ENCODE peak calls at places on chromosomes 4 and X, in five cellular contexts. A is H9, I is mesenchymal stem cell, B is IMR-90, R is H1. X is an unnamed sample.

GRCh38 chr4:42280327-42281095 is 116.8 kb upstream of the SHISA3 start:
- DNase-seq in A (no peak), I (peak; percentile 19), B (peak; percentile 21), R (no peak), X (no peak)

GRCh38 chr4:151820004-151820403 is 59.2 kb upstream of the GATB start:
- DNase-seq in A (no peak), I (no peak), B (no peak), R (no peak), X (no peak)

GRCh38 chr4:139609647-139610046 is 53.6 kb upstream of the SETD7 start:
- DNase-seq in A (no peak), I (peak; percentile 70), B (peak; percentile 83), R (no peak), X (no peak)

GRCh38 chrX:154401045-154401799 is 3.0 kb downstream of the RPL10 start:
- DNase-seq in A (peak; percentile 66), I (peak; percentile 70), B (peak; percentile 37), R (no peak), X (no peak)

GRCh38 chr4:25865586-25865985 is 2.8 kb upstream of the SEL1L3 start:
- DNase-seq in A (peak; percentile 72), I (no peak), B (no peak), R (peak; percentile 27), X (no peak)

GRCh38 chrX:149060921-149061320 is 444.2 kb downstream of the IDS start:
- DNase-seq in A (no peak), I (peak; percentile 2), B (no peak), R (no peak), X (no peak)

GRCh38 chrX:46180258-46180687 is 364.9 kb downstream of the ZNF674 start:
- DNase-seq in A (no peak), I (peak; percentile 60), B (peak; percentile 47), R (no peak), X (peak; percentile 0)

GRCh38 chrX:50838820-50839600 is 25.0 kb upstream of the SHROOM4 start:
- DNase-seq in A (no peak), I (no peak), B (no peak), R (no peak), X (no peak)

GRCh38 chrX:77918568-77918967 is 8.1 kb downstream of the ATP7A start:
- DNase-seq in A (no peak), I (no peak), B (peak; percentile 15), R (no peak), X (no peak)

GRCh38 chr4:184510431-184510830 is 36.1 kb upstream of the IRF2 start:
- DNase-seq in A (no peak), I (no peak), B (no peak), R (no peak), X (no peak)

GRCh38 chr4:7041851-7042696 is 1.1 kb upstream of the TADA2B start:
- DNase-seq in A (peak; percentile 56), I (no peak), B (peak; percentile 55), R (no peak), X (no peak)

GRCh38 chr4:48518143-48518542 is 28.1 kb downstream of the ZAR1 start:
- DNase-seq in A (no peak), I (peak; percentile 7), B (peak; percentile 46), R (no peak), X (no peak)

GRCh38 chrX:85851418-85851817 is 195.9 kb downstream of the CHM start:
- DNase-seq in A (peak; percentile 41), I (peak; percentile 2), B (peak; percentile 3), R (peak; percentile 2), X (peak; percentile 0)

GRCh38 chr4:109315818-109316217 is 13.4 kb upstream of the COL25A1 start:
- DNase-seq in A (no peak), I (no peak), B (peak; percentile 15), R (no peak), X (no peak)

GRCh38 chr4:66693694-66694093 is 851.6 kb downstream of the CENPC start:
- DNase-seq in A (no peak), I (peak; percentile 27), B (no peak), R (no peak), X (no peak)

GRCh38 chr4:166460769-166461550 is 587.9 kb downstream of the TLL1 start:
- DNase-seq in A (no peak), I (no peak), B (no peak), R (no peak), X (no peak)

GRCh38 chr4:137000432-137000831 is 531.9 kb downstream of the PCDH18 start:
- DNase-seq in A (no peak), I (no peak), B (no peak), R (no peak), X (no peak)

GRCh38 chrX:153877571-153878261 is 8.3 kb downstream of the L1CAM start:
- DNase-seq in A (no peak), I (no peak), B (no peak), R (no peak), X (no peak)

GRCh38 chr4:19850909-19851308 is 400.8 kb upstream of the SLIT2 start:
- DNase-seq in A (no peak), I (peak; percentile 59), B (peak; percentile 93), R (peak; percentile 2), X (no peak)

GRCh38 chr4:123807866-123808265 is 411.3 kb downstream of the SPRY1 start:
- DNase-seq in A (no peak), I (no peak), B (no peak), R (no peak), X (no peak)

GRCh38 chr4:80568891-80569290 is 233.4 kb downstream of the CFAP299 start:
- DNase-seq in A (no peak), I (no peak), B (no peak), R (no peak), X (peak; percentile 53)

GRCh38 chr4:154779362-154779947 is 1.6 kb upstream of the RBM46 start:
- DNase-seq in A (no peak), I (peak; percentile 5), B (peak; percentile 39), R (no peak), X (peak; percentile 0)

GRCh38 chrX:40729923-40730584 is 5.3 kb downstream of the MED14 start:
- DNase-seq in A (no peak), I (no peak), B (no peak), R (no peak), X (no peak)

GRCh38 chr4:69070590-69070989 is 25.7 kb upstream of the UGT2B7 start:
- DNase-seq in A (no peak), I (no peak), B (no peak), R (no peak), X (no peak)

GRCh38 chr4:83248486-83248885 is 36.1 kb downstream of the COQ2 start:
- DNase-seq in A (no peak), I (no peak), B (peak; percentile 12), R (no peak), X (no peak)

GRCh38 chr4:122827899-122828601 is 1.4 kb downstream of the FGF2 start:
- DNase-seq in A (peak; percentile 86), I (peak; percentile 86), B (peak; percentile 77), R (peak; percentile 70), X (peak; percentile 58)

GRCh38 chr4:17142232-17142711 is 243.8 kb upstream of the LDB2 start:
- DNase-seq in A (no peak), I (peak; percentile 94), B (peak; percentile 98), R (no peak), X (no peak)

GRCh38 chrX:19640063-19640462 is 124.8 kb upstream of the MAP3K15 start:
- DNase-seq in A (no peak), I (no peak), B (no peak), R (no peak), X (no peak)

GRCh38 chr4:93827272-93827947 is 1.1 kb upstream of the ATOH1 start:
- DNase-seq in A (peak; percentile 89), I (no peak), B (no peak), R (peak; percentile 73), X (peak; percentile 38)

GRCh38 chr4:55670695-55671094 is 34.6 kb upstream of the NMU start:
- DNase-seq in A (no peak), I (no peak), B (no peak), R (no peak), X (no peak)

GRCh38 chr4:55671667-55672066 is 35.6 kb upstream of the NMU start:
- DNase-seq in A (no peak), I (no peak), B (no peak), R (no peak), X (no peak)

GRCh38 chr4:55673424-55673823 is 37.3 kb upstream of the NMU start:
- DNase-seq in A (no peak), I (no peak), B (no peak), R (no peak), X (no peak)

DNA sequence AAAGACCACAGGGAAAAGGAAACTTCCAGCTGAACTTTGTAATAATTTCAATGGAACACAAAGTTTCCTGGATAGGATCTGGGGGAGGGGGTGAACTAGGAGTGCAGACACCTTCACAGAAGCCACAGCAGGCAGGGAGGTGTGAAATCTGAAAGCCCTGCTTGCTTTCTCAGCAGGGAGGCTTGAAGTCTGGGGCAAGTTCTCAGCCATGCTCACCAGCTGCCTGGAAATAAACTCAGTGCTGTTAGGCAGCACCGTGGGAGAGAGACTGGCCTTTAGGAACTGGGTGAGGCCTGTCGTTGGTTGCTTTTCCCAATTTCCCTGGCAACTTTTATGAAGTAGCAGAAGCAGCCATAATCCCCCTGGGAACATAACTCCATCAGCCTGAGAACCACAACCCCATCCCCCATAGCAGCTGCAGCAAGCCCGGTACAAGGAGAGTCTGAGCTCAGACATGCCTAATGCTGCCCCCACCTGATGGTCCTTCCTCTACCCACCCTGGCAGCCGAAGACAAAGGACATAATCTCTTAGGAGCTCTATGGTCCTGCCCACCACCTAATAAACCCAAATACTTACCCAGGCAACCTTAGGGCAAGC is 39.2 kb upstream of the NMU start:
- DNase-seq in A (no peak), I (no peak), B (no peak), R (no peak), X (no peak)
- H3K23ac ChIP-seq in A (no peak overlapping the region), I (no peak overlapping the region), B (no peak overlapping the region), R (no peak overlapping the region), X (no peak overlapping the region)

GRCh38 chrX:130171446-130172126 is at the start of gene RAB33A:
- DNase-seq in A (peak; percentile 41), I (peak; percentile 36), B (no peak), R (no peak), X (no peak)
- H3K18ac ChIP-seq in A (no peak within 1 kb of the TSS), I (peak within 1 kb of the TSS; percentile 12), B (no peak within 1 kb of the TSS), R (peak within 1 kb of the TSS; percentile 78), X (peak within 1 kb of the TSS; percentile 94)

GRCh38 chr4:27276322-27277073 is 415.9 kb downstream of the STIM2 start:
- DNase-seq in A (no peak), I (no peak), B (no peak), R (no peak), X (no peak)
- H3K23ac ChIP-seq in A (no peak overlapping the region), I (no peak overlapping the region), B (no peak overlapping the region), R (no peak overlapping the region), X (no peak overlapping the region)

GRCh38 chrX:135522132-135522530 is 1.7 kb downstream of the INTS6L start:
- DNase-seq in A (no peak), I (no peak), B (no peak), R (no peak), X (no peak)
- H3K18ac ChIP-seq in A (peak overlapping the region; percentile 84), I (peak overlapping the region; percentile 14), B (peak overlapping the region; percentile 64), R (no peak overlapping the region), X (no peak overlapping the region)

GRCh38 chr4:12409507-12410190 is 981.0 kb upstream of the HS3ST1 start:
- DNase-seq in A (no peak), I (peak; percentile 53), B (no peak), R (no peak), X (no peak)

GRCh38 chr4:12411072-12411471 is 982.4 kb upstream of the HS3ST1 start:
- DNase-seq in A (no peak), I (no peak), B (no peak), R (no peak), X (no peak)

GRCh38 chr4:12414181-12414812 is 985.6 kb upstream of the HS3ST1 start:
- DNase-seq in A (no peak), I (no peak), B (no peak), R (no peak), X (no peak)
- H3K23ac ChIP-seq in A (no peak overlapping the region), I (no peak overlapping the region), B (no peak overlapping the region), R (no peak overlapping the region), X (no peak overlapping the region)

GRCh38 chr4:99088485-99089365 is at the start of gene ADH5:
- DNase-seq in A (peak; percentile 89), I (peak; percentile 87), B (peak; percentile 81), R (peak; percentile 44), X (peak; percentile 82)
- H3K18ac ChIP-seq in A (peak within 1 kb of the TSS; percentile 96), I (peak within 1 kb of the TSS; percentile 98), B (peak within 1 kb of the TSS; percentile 92), R (peak within 1 kb of the TSS; percentile 84), X (peak within 1 kb of the TSS; percentile 99)